ENCODE peak calls at places on chromosome 2, in six cellular contexts. B is lower lobe of right lung, Y is lung, J is AG04450, C is HCT116, V is transverse colon. N is an unnamed sample.

GRCh38 chr2:108626993-108627392 is 92.3 kb upstream of the RANBP2 start:
- DNase-seq in B (no peak), Y (no peak), J (no peak), C (no peak), V (no peak), N (no peak)

GRCh38 chr2:170258382-170258781 is 80.4 kb downstream of the MYO3B start:
- DNase-seq in B (no peak), Y (no peak), J (no peak), C (no peak), V (no peak), N (no peak)

GRCh38 chr2:237132799-237133198 is 47.1 kb downstream of the COPS8 start:
- DNase-seq in B (no peak), Y (peak; percentile 25), J (no peak), C (peak; percentile 37), V (no peak), N (no peak)

GRCh38 chr2:66073166-66073565 is 361.8 kb upstream of the MEIS1 start:
- DNase-seq in B (no peak), Y (no peak), J (no peak), C (no peak), V (no peak), N (no peak)

GRCh38 chr2:30225131-30225762 is 6.1 kb upstream of the LBH start:
- DNase-seq in B (no peak), Y (no peak), J (peak; percentile 56), C (no peak), V (peak; percentile 52), N (peak; percentile 38)

GRCh38 chr2:174635015-174635593 is 37.5 kb upstream of the WIPF1 start:
- DNase-seq in B (no peak), Y (no peak), J (no peak), C (no peak), V (no peak), N (no peak)

GRCh38 chr2:230691005-230691647 is 21.5 kb upstream of the CAB39 start:
- DNase-seq in B (no peak), Y (no peak), J (no peak), C (peak; percentile 71), V (no peak), N (no peak)

GRCh38 chr2:66596229-66596628 is 161.3 kb downstream of the MEIS1 start:
- DNase-seq in B (no peak), Y (no peak), J (no peak), C (no peak), V (no peak), N (no peak)

GRCh38 chr2:240506406-240507059 is 51.3 kb downstream of the ANKMY1 start:
- DNase-seq in B (peak; percentile 31), Y (peak; percentile 22), J (no peak), C (no peak), V (no peak), N (no peak)

GRCh38 chr2:191847764-191848163 is 876 bp upstream of the CAVIN2 start:
- DNase-seq in B (no peak), Y (peak; percentile 69), J (no peak), C (no peak), V (no peak), N (no peak)

GRCh38 chr2:191846787-191847620 is at the start of gene CAVIN2:
- DNase-seq in B (peak; percentile 67), Y (peak; percentile 85), J (peak; percentile 82), C (no peak), V (peak; percentile 50), N (peak; percentile 42)

GRCh38 chr2:191845248-191845715 is 1.6 kb downstream of the CAVIN2 start:
- DNase-seq in B (peak; percentile 53), Y (peak; percentile 48), J (no peak), C (no peak), V (no peak), N (peak; percentile 31)

GRCh38 chr2:191845876-191846786 is 757 bp downstream of the CAVIN2 start:
- DNase-seq in B (peak; percentile 67), Y (peak; percentile 63), J (no peak), C (no peak), V (no peak), N (no peak)

DNA sequence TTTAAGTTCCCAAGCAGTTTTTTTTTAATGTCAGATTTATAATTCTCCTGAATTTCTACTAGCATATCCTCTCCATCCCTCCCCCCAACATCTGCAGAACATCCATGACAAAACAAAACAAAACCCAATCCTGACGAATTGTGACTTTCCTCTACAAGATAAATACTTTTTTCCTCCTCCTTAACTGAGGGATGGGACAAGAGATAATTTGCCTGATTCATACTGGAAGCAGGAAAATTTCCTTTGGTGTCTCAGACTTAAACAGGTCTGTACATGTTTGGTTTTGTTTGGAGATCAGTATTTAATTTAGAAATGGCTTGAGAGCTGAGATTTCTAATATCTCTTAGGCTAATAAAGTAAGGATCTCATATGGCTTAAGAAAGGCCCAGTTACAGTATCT is 2.2 kb downstream of the CAVIN2 start:
- DNase-seq in B (no peak), Y (no peak), J (no peak), C (no peak), V (no peak), N (no peak)
- H3K4me3 ChIP-seq in B (peak overlapping the region; percentile 72), Y (peak overlapping the region; percentile 72), J (peak overlapping the region; percentile 63), C (no peak overlapping the region), V (peak overlapping the region; percentile 35), N (peak overlapping the region; percentile 66)

GRCh38 chr2:195318440-195319111 is 338.4 kb upstream of the SLC39A10 start:
- DNase-seq in B (no peak), Y (no peak), J (no peak), C (peak; percentile 22), V (peak; percentile 35), N (no peak)
- TF ChIP-seq CTCF in B (peak; percentile 59), Y (peak; percentile 24), J (peak; percentile 45), C (peak; percentile 38), V (peak; percentile 65), N (peak; percentile 60)

GRCh38 chr2:20615466-20616241 is 35.2 kb downstream of the HS1BP3 start:
- DNase-seq in B (peak; percentile 44), Y (no peak), J (no peak), C (no peak), V (no peak), N (peak; percentile 85)

GRCh38 chr2:20618468-20618885 is 32.4 kb downstream of the HS1BP3 start:
- DNase-seq in B (peak; percentile 75), Y (peak; percentile 56), J (no peak), C (no peak), V (peak; percentile 41), N (peak; percentile 65)

GRCh38 chr2:20617892-20618467 is 32.9 kb downstream of the HS1BP3 start:
- DNase-seq in B (peak; percentile 97), Y (peak; percentile 97), J (peak; percentile 98), C (peak; percentile 67), V (peak; percentile 92), N (peak; percentile 98)

GRCh38 chr2:20616341-20616871 is 34.5 kb downstream of the HS1BP3 start:
- DNase-seq in B (peak; percentile 24), Y (no peak), J (no peak), C (no peak), V (no peak), N (no peak)

DNA sequence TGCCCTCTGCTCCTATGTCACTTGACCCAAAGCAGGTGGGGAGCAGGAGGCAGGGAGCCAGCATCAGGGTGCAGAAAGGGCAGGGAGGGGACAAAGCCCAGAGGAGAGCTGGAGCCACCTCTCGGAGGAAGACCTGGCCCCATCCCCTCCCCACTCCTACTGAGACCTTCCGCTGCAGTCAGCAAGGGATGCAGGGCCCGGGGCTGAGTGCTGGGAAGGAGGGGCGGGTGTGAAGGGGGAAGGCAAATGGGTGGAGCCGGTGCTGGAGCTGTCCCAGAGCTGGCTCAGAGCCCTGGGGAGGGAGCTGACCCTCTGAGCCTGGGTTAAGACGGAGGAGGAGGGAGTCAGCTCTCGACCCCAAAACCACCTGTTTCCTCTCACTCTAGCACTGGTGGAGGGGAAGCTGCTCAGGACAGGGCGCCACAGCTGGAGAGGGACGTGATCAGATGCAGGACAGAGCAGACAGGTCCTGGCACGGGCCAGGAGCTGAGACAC is 33.8 kb downstream of the HS1BP3 start:
- DNase-seq in B (peak; percentile 82), Y (peak; percentile 68), J (no peak), C (no peak), V (peak; percentile 68), N (peak; percentile 79)
- H3K27ac ChIP-seq in B (peak overlapping the region; percentile 94), Y (peak overlapping the region; percentile 98), J (peak overlapping the region; percentile 94), C (no peak overlapping the region), V (peak overlapping the region; percentile 91), N (peak overlapping the region; percentile 88)

DNA sequence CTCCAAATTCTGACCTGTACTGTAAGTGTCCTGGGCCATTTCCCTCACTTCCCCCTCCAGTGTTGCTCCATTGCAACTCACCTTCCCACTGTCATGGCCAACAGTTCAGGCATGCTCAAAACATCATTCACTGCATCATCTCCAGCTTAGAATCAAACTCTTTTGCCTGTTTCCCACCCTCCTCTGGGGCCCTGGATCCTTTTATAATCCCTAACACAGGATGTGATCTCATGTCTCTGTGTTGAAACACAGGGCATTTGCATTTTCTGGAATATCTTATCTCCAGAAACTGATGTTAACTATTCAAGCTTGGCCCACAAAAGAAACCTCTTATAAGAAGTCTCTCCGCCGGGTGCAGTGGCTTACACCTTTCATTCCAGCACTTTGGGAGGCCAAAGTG is 3.0 kb downstream of the DPP4 start:
- DNase-seq in B (no peak), Y (no peak), J (no peak), C (no peak), V (no peak), N (no peak)
- H3K4me3 ChIP-seq in B (no peak overlapping the region), Y (no peak overlapping the region), J (no peak overlapping the region), C (no peak overlapping the region), V (no peak overlapping the region), N (no peak overlapping the region)

DNA sequence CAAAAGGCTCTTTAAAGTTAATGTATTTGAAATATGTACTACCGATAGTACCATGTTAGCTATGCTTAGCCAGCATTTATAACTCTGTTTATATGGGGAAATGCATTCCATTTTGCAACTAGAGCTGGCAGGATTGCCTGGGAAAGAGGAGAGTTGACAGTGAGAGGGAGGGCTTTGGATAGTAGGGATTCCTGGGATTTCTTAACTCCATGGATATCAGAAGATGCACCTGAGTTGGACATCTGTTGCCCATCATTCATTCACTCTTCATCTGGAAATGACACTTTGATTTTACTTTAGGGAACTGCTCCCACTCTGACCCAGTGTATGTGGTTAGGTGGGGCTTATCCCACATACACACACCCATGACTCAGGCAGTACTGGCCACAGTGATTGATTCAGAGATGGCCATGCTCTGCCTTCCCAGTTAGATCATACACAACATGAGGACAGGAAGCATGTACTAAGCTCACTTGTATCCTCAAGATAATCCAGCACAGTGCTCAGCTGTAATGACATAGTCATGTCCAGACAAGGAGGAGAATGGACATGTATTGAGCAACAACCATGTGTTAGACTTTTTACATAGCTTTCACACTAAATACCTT is 248.8 kb downstream of the MREG start:
- DNase-seq in B (no peak), Y (no peak), J (peak; percentile 53), C (no peak), V (no peak), N (no peak)
- TF ChIP-seq CTCF in B (no peak), Y (no peak), J (no peak), C (no peak), V (no peak), N (no peak)

GRCh38 chr2:131122496-131122895 is 17.4 kb downstream of the PLEKHB2 start:
- DNase-seq in B (no peak), Y (no peak), J (no peak), C (no peak), V (no peak), N (no peak)
- H3K27ac ChIP-seq in B (no peak overlapping the region), Y (no peak overlapping the region), J (no peak overlapping the region), C (no peak overlapping the region), V (no peak overlapping the region), N (no peak overlapping the region)